ENCODE peak calls at places on chromosomes 13 and 19, in nine cellular contexts. One of them, this sample, is unnamed. For H3K4me1, the result is how much of the 10 kb centered on the place peaks cover.

GRCh38 chr19:41085748-41086415 is 2.4 kb upstream of the CYP2A13 start:
- DNase-seq in breast epithelium: no peak
- DNase-seq in CD4-positive, CD25-positive, alpha-beta regulatory T cell: no peak
- DNase-seq in psoas muscle: no peak
- DNase-seq in BE2C: no peak
- DNase-seq in CD8-positive, alpha-beta memory T cell: no peak
- DNase-seq in cardiac muscle cell: no peak
- DNase-seq in fibroblast of lung: no peak
- DNase-seq in heart left ventricle: no peak
- DNase-seq in this sample: no peak

GRCh38 chr19:796692-797527 is at the start of gene PTBP1:
- DNase-seq in breast epithelium: peak
- DNase-seq in CD4-positive, CD25-positive, alpha-beta regulatory T cell: peak
- DNase-seq in psoas muscle: peak
- DNase-seq in BE2C: peak
- DNase-seq in CD8-positive, alpha-beta memory T cell: peak
- DNase-seq in cardiac muscle cell: peak
- DNase-seq in fibroblast of lung: peak
- DNase-seq in heart left ventricle: peak
- DNase-seq in this sample: peak

GRCh38 chr13:20526664-20527063 is 1.0 kb upstream of the CRYL1 start:
- DNase-seq in breast epithelium: no peak
- DNase-seq in CD4-positive, CD25-positive, alpha-beta regulatory T cell: no peak
- DNase-seq in psoas muscle: no peak
- DNase-seq in BE2C: no peak
- DNase-seq in CD8-positive, alpha-beta memory T cell: no peak
- DNase-seq in cardiac muscle cell: no peak
- DNase-seq in fibroblast of lung: peak
- DNase-seq in heart left ventricle: no peak
- DNase-seq in this sample: no peak

GRCh38 chr19:33700408-33700757 is 78.6 kb downstream of the CHST8 start:
- DNase-seq in breast epithelium: no peak
- DNase-seq in CD4-positive, CD25-positive, alpha-beta regulatory T cell: no peak
- DNase-seq in psoas muscle: no peak
- DNase-seq in BE2C: no peak
- DNase-seq in CD8-positive, alpha-beta memory T cell: no peak
- DNase-seq in cardiac muscle cell: no peak
- DNase-seq in fibroblast of lung: no peak
- DNase-seq in heart left ventricle: no peak
- DNase-seq in this sample: no peak

GRCh38 chr13:50911937-50912624 is 2.5 kb downstream of the RNASEH2B start:
- DNase-seq in breast epithelium: peak
- DNase-seq in CD4-positive, CD25-positive, alpha-beta regulatory T cell: peak
- DNase-seq in psoas muscle: peak
- DNase-seq in BE2C: peak
- DNase-seq in CD8-positive, alpha-beta memory T cell: peak
- DNase-seq in cardiac muscle cell: peak
- DNase-seq in fibroblast of lung: peak
- DNase-seq in heart left ventricle: peak
- DNase-seq in this sample: peak

GRCh38 chr19:10699650-10700335 is 1.4 kb upstream of the QTRT1 start:
- DNase-seq in breast epithelium: no peak
- DNase-seq in CD4-positive, CD25-positive, alpha-beta regulatory T cell: peak
- DNase-seq in psoas muscle: no peak
- DNase-seq in BE2C: peak
- DNase-seq in CD8-positive, alpha-beta memory T cell: peak
- DNase-seq in cardiac muscle cell: peak
- DNase-seq in fibroblast of lung: peak
- DNase-seq in heart left ventricle: no peak
- DNase-seq in this sample: peak

GRCh38 chr13:39510296-39510695 is 92.7 kb downstream of the LHFPL6 start:
- DNase-seq in breast epithelium: no peak
- DNase-seq in CD4-positive, CD25-positive, alpha-beta regulatory T cell: no peak
- DNase-seq in psoas muscle: no peak
- DNase-seq in BE2C: no peak
- DNase-seq in CD8-positive, alpha-beta memory T cell: no peak
- DNase-seq in cardiac muscle cell: no peak
- DNase-seq in fibroblast of lung: no peak
- DNase-seq in heart left ventricle: no peak
- DNase-seq in this sample: no peak

GRCh38 chr19:43759515-43759914 is 4.8 kb upstream of the SMG9 start:
- DNase-seq in breast epithelium: peak
- DNase-seq in CD4-positive, CD25-positive, alpha-beta regulatory T cell: no peak
- DNase-seq in psoas muscle: no peak
- DNase-seq in BE2C: no peak
- DNase-seq in CD8-positive, alpha-beta memory T cell: no peak
- DNase-seq in cardiac muscle cell: no peak
- DNase-seq in fibroblast of lung: peak
- DNase-seq in heart left ventricle: no peak
- DNase-seq in this sample: no peak

GRCh38 chr13:72694314-72694713 is 33.1 kb downstream of the MZT1 start:
- DNase-seq in breast epithelium: no peak
- DNase-seq in CD4-positive, CD25-positive, alpha-beta regulatory T cell: no peak
- DNase-seq in psoas muscle: no peak
- DNase-seq in BE2C: peak
- DNase-seq in CD8-positive, alpha-beta memory T cell: no peak
- DNase-seq in cardiac muscle cell: peak
- DNase-seq in fibroblast of lung: no peak
- DNase-seq in heart left ventricle: no peak
- DNase-seq in this sample: no peak

GRCh38 chr13:43261018-43261417 is 237.6 kb downstream of the DNAJC15 start:
- DNase-seq in breast epithelium: no peak
- DNase-seq in CD4-positive, CD25-positive, alpha-beta regulatory T cell: no peak
- DNase-seq in psoas muscle: no peak
- DNase-seq in BE2C: no peak
- DNase-seq in CD8-positive, alpha-beta memory T cell: no peak
- DNase-seq in cardiac muscle cell: no peak
- DNase-seq in fibroblast of lung: peak
- DNase-seq in heart left ventricle: no peak
- DNase-seq in this sample: no peak

GRCh38 chr13:28819748-28820098 is 416 bp upstream of the MTUS2 start:
- DNase-seq in breast epithelium: no peak
- DNase-seq in CD4-positive, CD25-positive, alpha-beta regulatory T cell: no peak
- DNase-seq in psoas muscle: no peak
- DNase-seq in BE2C: peak
- DNase-seq in CD8-positive, alpha-beta memory T cell: no peak
- DNase-seq in cardiac muscle cell: peak
- DNase-seq in fibroblast of lung: peak
- DNase-seq in heart left ventricle: peak
- DNase-seq in this sample: no peak

GRCh38 chr13:110306960-110307696 is at the start of the genes COL4A1 and COL4A2:
- DNase-seq in breast epithelium: peak
- DNase-seq in CD4-positive, CD25-positive, alpha-beta regulatory T cell: no peak
- DNase-seq in psoas muscle: peak
- DNase-seq in BE2C: no peak
- DNase-seq in CD8-positive, alpha-beta memory T cell: no peak
- DNase-seq in cardiac muscle cell: peak
- DNase-seq in fibroblast of lung: peak
- DNase-seq in heart left ventricle: peak
- DNase-seq in this sample: no peak

GRCh38 chr19:19203012-19203856 is at the start of gene NR2C2AP:
- DNase-seq in breast epithelium: peak
- DNase-seq in CD4-positive, CD25-positive, alpha-beta regulatory T cell: peak
- DNase-seq in psoas muscle: peak
- DNase-seq in BE2C: peak
- DNase-seq in CD8-positive, alpha-beta memory T cell: peak
- DNase-seq in cardiac muscle cell: peak
- DNase-seq in fibroblast of lung: peak
- DNase-seq in heart left ventricle: peak
- DNase-seq in this sample: peak

GRCh38 chr19:29409121-29409862 is 116.5 kb upstream of the VSTM2B start:
- DNase-seq in breast epithelium: no peak
- DNase-seq in CD4-positive, CD25-positive, alpha-beta regulatory T cell: no peak
- DNase-seq in psoas muscle: no peak
- DNase-seq in BE2C: no peak
- DNase-seq in CD8-positive, alpha-beta memory T cell: no peak
- DNase-seq in cardiac muscle cell: no peak
- DNase-seq in fibroblast of lung: no peak
- DNase-seq in heart left ventricle: no peak
- DNase-seq in this sample: no peak

GRCh38 chr13:52128714-52129700 is at the start of gene NEK5:
- DNase-seq in breast epithelium: no peak
- DNase-seq in CD4-positive, CD25-positive, alpha-beta regulatory T cell: peak
- DNase-seq in psoas muscle: peak
- DNase-seq in BE2C: peak
- DNase-seq in CD8-positive, alpha-beta memory T cell: peak
- DNase-seq in cardiac muscle cell: peak
- DNase-seq in fibroblast of lung: peak
- DNase-seq in heart left ventricle: peak
- DNase-seq in this sample: peak

GRCh38 chr13:55517312-55517711 is 1623.4 kb upstream of the PRR20A start:
- DNase-seq in breast epithelium: no peak
- DNase-seq in CD4-positive, CD25-positive, alpha-beta regulatory T cell: no peak
- DNase-seq in psoas muscle: no peak
- DNase-seq in BE2C: peak
- DNase-seq in CD8-positive, alpha-beta memory T cell: no peak
- DNase-seq in cardiac muscle cell: no peak
- DNase-seq in fibroblast of lung: no peak
- DNase-seq in heart left ventricle: no peak
- DNase-seq in this sample: no peak

GRCh38 chr13:34941835-34942731 is at the start of gene NBEA:
- DNase-seq in breast epithelium: peak
- DNase-seq in CD4-positive, CD25-positive, alpha-beta regulatory T cell: peak
- DNase-seq in psoas muscle: peak
- DNase-seq in BE2C: peak
- DNase-seq in CD8-positive, alpha-beta memory T cell: peak
- DNase-seq in cardiac muscle cell: peak
- DNase-seq in fibroblast of lung: peak
- DNase-seq in heart left ventricle: peak
- DNase-seq in this sample: peak

GRCh38 chr19:39671739-39672363 is 16.1 kb downstream of the LGALS16 start:
- DNase-seq in breast epithelium: no peak
- DNase-seq in CD4-positive, CD25-positive, alpha-beta regulatory T cell: peak
- DNase-seq in psoas muscle: no peak
- DNase-seq in BE2C: peak
- DNase-seq in CD8-positive, alpha-beta memory T cell: peak
- DNase-seq in cardiac muscle cell: peak
- DNase-seq in fibroblast of lung: peak
- DNase-seq in heart left ventricle: no peak
- DNase-seq in this sample: peak

GRCh38 chr13:91292630-91293221 is 54.8 kb upstream of the MIR17HG start:
- DNase-seq in breast epithelium: no peak
- DNase-seq in CD4-positive, CD25-positive, alpha-beta regulatory T cell: no peak
- DNase-seq in psoas muscle: no peak
- DNase-seq in BE2C: no peak
- DNase-seq in CD8-positive, alpha-beta memory T cell: no peak
- DNase-seq in cardiac muscle cell: no peak
- DNase-seq in fibroblast of lung: no peak
- DNase-seq in heart left ventricle: no peak
- DNase-seq in this sample: no peak
- H3K4me1 ChIP-seq in breast epithelium: under half
- H3K4me1 ChIP-seq in CD4-positive, CD25-positive, alpha-beta regulatory T cell: under half
- H3K4me1 ChIP-seq in psoas muscle: under half
- H3K4me1 ChIP-seq in BE2C: under half
- H3K4me1 ChIP-seq in CD8-positive, alpha-beta memory T cell: under half
- H3K4me1 ChIP-seq in cardiac muscle cell: under half
- H3K4me1 ChIP-seq in fibroblast of lung: under half
- H3K4me1 ChIP-seq in heart left ventricle: under half
- H3K4me1 ChIP-seq in this sample: under half

DNA sequence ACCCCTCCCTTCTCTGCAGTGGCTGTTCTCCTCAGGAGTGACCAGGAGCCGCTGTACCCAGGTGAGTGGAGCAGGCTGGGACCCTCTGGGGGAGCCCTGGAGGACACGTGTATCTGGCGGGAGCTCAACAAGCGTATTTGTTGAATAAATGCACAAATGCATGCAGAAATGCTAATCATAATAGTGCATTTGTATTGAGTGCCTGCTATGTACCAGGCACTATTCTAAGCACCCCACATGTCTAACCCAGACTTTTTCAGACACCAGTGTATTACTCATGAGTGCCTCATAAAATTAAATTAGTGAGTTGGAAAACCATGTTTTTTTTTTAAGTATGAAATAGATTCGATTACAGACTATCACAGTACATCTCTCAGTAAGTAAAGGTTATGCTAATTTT is 7.9 kb downstream of the HPN start:
- DNase-seq in breast epithelium: no peak
- DNase-seq in CD4-positive, CD25-positive, alpha-beta regulatory T cell: no peak
- DNase-seq in psoas muscle: no peak
- DNase-seq in BE2C: no peak
- DNase-seq in CD8-positive, alpha-beta memory T cell: no peak
- DNase-seq in cardiac muscle cell: no peak
- DNase-seq in fibroblast of lung: no peak
- DNase-seq in heart left ventricle: no peak
- DNase-seq in this sample: no peak
- H3K4me1 ChIP-seq in breast epithelium: under half
- H3K4me1 ChIP-seq in CD4-positive, CD25-positive, alpha-beta regulatory T cell: under half
- H3K4me1 ChIP-seq in psoas muscle: under half
- H3K4me1 ChIP-seq in BE2C: under half
- H3K4me1 ChIP-seq in CD8-positive, alpha-beta memory T cell: under half
- H3K4me1 ChIP-seq in cardiac muscle cell: under half
- H3K4me1 ChIP-seq in fibroblast of lung: under half
- H3K4me1 ChIP-seq in heart left ventricle: under half
- H3K4me1 ChIP-seq in this sample: under half

GRCh38 chr13:112586334-112586733 is 1.6 kb downstream of the TUBGCP3 start:
- DNase-seq in breast epithelium: no peak
- DNase-seq in CD4-positive, CD25-positive, alpha-beta regulatory T cell: no peak
- DNase-seq in psoas muscle: no peak
- DNase-seq in BE2C: no peak
- DNase-seq in CD8-positive, alpha-beta memory T cell: no peak
- DNase-seq in cardiac muscle cell: no peak
- DNase-seq in fibroblast of lung: no peak
- DNase-seq in heart left ventricle: no peak
- DNase-seq in this sample: no peak

GRCh38 chr13:112587359-112587766 is 590 bp downstream of the TUBGCP3 start:
- DNase-seq in breast epithelium: peak
- DNase-seq in CD4-positive, CD25-positive, alpha-beta regulatory T cell: peak
- DNase-seq in psoas muscle: peak
- DNase-seq in BE2C: peak
- DNase-seq in CD8-positive, alpha-beta memory T cell: peak
- DNase-seq in cardiac muscle cell: peak
- DNase-seq in fibroblast of lung: peak
- DNase-seq in heart left ventricle: peak
- DNase-seq in this sample: peak

GRCh38 chr13:112587767-112588489 is at the start of gene TUBGCP3:
- DNase-seq in breast epithelium: peak
- DNase-seq in CD4-positive, CD25-positive, alpha-beta regulatory T cell: peak
- DNase-seq in psoas muscle: peak
- DNase-seq in BE2C: peak
- DNase-seq in CD8-positive, alpha-beta memory T cell: peak
- DNase-seq in cardiac muscle cell: peak
- DNase-seq in fibroblast of lung: peak
- DNase-seq in heart left ventricle: peak
- DNase-seq in this sample: peak

GRCh38 chr13:112592181-112592580 is 4.2 kb upstream of the TUBGCP3 start:
- DNase-seq in breast epithelium: no peak
- DNase-seq in CD4-positive, CD25-positive, alpha-beta regulatory T cell: no peak
- DNase-seq in psoas muscle: no peak
- DNase-seq in BE2C: no peak
- DNase-seq in CD8-positive, alpha-beta memory T cell: no peak
- DNase-seq in cardiac muscle cell: no peak
- DNase-seq in fibroblast of lung: no peak
- DNase-seq in heart left ventricle: no peak
- DNase-seq in this sample: no peak

GRCh38 chr13:112588490-112589297 is 741 bp upstream of the TUBGCP3 start:
- DNase-seq in breast epithelium: no peak
- DNase-seq in CD4-positive, CD25-positive, alpha-beta regulatory T cell: no peak
- DNase-seq in psoas muscle: no peak
- DNase-seq in BE2C: no peak
- DNase-seq in CD8-positive, alpha-beta memory T cell: no peak
- DNase-seq in cardiac muscle cell: no peak
- DNase-seq in fibroblast of lung: no peak
- DNase-seq in heart left ventricle: no peak
- DNase-seq in this sample: no peak
- H3K4me1 ChIP-seq in breast epithelium: under half
- H3K4me1 ChIP-seq in CD4-positive, CD25-positive, alpha-beta regulatory T cell: under half
- H3K4me1 ChIP-seq in psoas muscle: under half
- H3K4me1 ChIP-seq in BE2C: under half
- H3K4me1 ChIP-seq in CD8-positive, alpha-beta memory T cell: under half
- H3K4me1 ChIP-seq in cardiac muscle cell: under half
- H3K4me1 ChIP-seq in fibroblast of lung: under half
- H3K4me1 ChIP-seq in heart left ventricle: under half
- H3K4me1 ChIP-seq in this sample: under half

GRCh38 chr13:41053384-41053826 is 7.9 kb upstream of the WBP4 start:
- DNase-seq in breast epithelium: no peak
- DNase-seq in CD4-positive, CD25-positive, alpha-beta regulatory T cell: no peak
- DNase-seq in psoas muscle: no peak
- DNase-seq in BE2C: no peak
- DNase-seq in CD8-positive, alpha-beta memory T cell: no peak
- DNase-seq in cardiac muscle cell: no peak
- DNase-seq in fibroblast of lung: no peak
- DNase-seq in heart left ventricle: peak
- DNase-seq in this sample: no peak
- H3K4me1 ChIP-seq in breast epithelium: under half
- H3K4me1 ChIP-seq in CD4-positive, CD25-positive, alpha-beta regulatory T cell: under half
- H3K4me1 ChIP-seq in psoas muscle: half or more
- H3K4me1 ChIP-seq in BE2C: under half
- H3K4me1 ChIP-seq in CD8-positive, alpha-beta memory T cell: under half
- H3K4me1 ChIP-seq in cardiac muscle cell: under half
- H3K4me1 ChIP-seq in fibroblast of lung: under half
- H3K4me1 ChIP-seq in heart left ventricle: half or more
- H3K4me1 ChIP-seq in this sample: under half

This sample was measured in effector memory CD4-positive, alpha-beta T cell.